ENCODE peak calls at places on chromosomes 5 and 9, in eight cellular contexts. One of them, this sample, is unnamed.

GRCh38 chr5:79759436-79759835 is 69.8 kb downstream of the CMYA5 start:
- DNase-seq in kidney tubule cell: peak
- DNase-seq in GM03348: peak
- DNase-seq in thoracic aorta: no peak
- DNase-seq in HFFc6: peak
- DNase-seq in stimulated activated CD4-positive, alpha-beta T cell treated with anti-CD3 and anti-CD28 coated beads, Interleukin-1b, Interleukin-23, amount 100 ng/mL, for 1 hour: no peak
- DNase-seq in activated T-cell treated with anti-CD3 and anti-CD28 coated beads for 24 hours: no peak
- DNase-seq in RWPE1: no peak
- DNase-seq in this sample: peak

GRCh38 chr9:112061152-112061740 is 113.9 kb downstream of the SUSD1 start:
- DNase-seq in kidney tubule cell: peak
- DNase-seq in GM03348: peak
- DNase-seq in thoracic aorta: peak
- DNase-seq in HFFc6: peak
- DNase-seq in stimulated activated CD4-positive, alpha-beta T cell treated with anti-CD3 and anti-CD28 coated beads, Interleukin-1b, Interleukin-23, amount 100 ng/mL, for 1 hour: no peak
- DNase-seq in activated T-cell treated with anti-CD3 and anti-CD28 coated beads for 24 hours: no peak
- DNase-seq in RWPE1: peak
- DNase-seq in this sample: peak

GRCh38 chr5:119435436-119436132 is 16.7 kb upstream of the HSD17B4 start:
- DNase-seq in kidney tubule cell: peak
- DNase-seq in GM03348: peak
- DNase-seq in thoracic aorta: no peak
- DNase-seq in HFFc6: no peak
- DNase-seq in stimulated activated CD4-positive, alpha-beta T cell treated with anti-CD3 and anti-CD28 coated beads, Interleukin-1b, Interleukin-23, amount 100 ng/mL, for 1 hour: peak
- DNase-seq in activated T-cell treated with anti-CD3 and anti-CD28 coated beads for 24 hours: peak
- DNase-seq in RWPE1: no peak
- DNase-seq in this sample: peak

GRCh38 chr9:136806631-136807201 is 1.0 kb upstream of the RABL6 start:
- DNase-seq in kidney tubule cell: no peak
- DNase-seq in GM03348: no peak
- DNase-seq in thoracic aorta: no peak
- DNase-seq in HFFc6: no peak
- DNase-seq in stimulated activated CD4-positive, alpha-beta T cell treated with anti-CD3 and anti-CD28 coated beads, Interleukin-1b, Interleukin-23, amount 100 ng/mL, for 1 hour: no peak
- DNase-seq in activated T-cell treated with anti-CD3 and anti-CD28 coated beads for 24 hours: no peak
- DNase-seq in RWPE1: no peak
- DNase-seq in this sample: no peak

GRCh38 chr5:103259705-103260355 is 1.3 kb downstream of the MACIR start:
- DNase-seq in kidney tubule cell: peak
- DNase-seq in GM03348: peak
- DNase-seq in thoracic aorta: no peak
- DNase-seq in HFFc6: no peak
- DNase-seq in stimulated activated CD4-positive, alpha-beta T cell treated with anti-CD3 and anti-CD28 coated beads, Interleukin-1b, Interleukin-23, amount 100 ng/mL, for 1 hour: no peak
- DNase-seq in activated T-cell treated with anti-CD3 and anti-CD28 coated beads for 24 hours: no peak
- DNase-seq in RWPE1: peak
- DNase-seq in this sample: peak

GRCh38 chr9:13688990-13689600 is 409.6 kb upstream of the MPDZ start:
- DNase-seq in kidney tubule cell: peak
- DNase-seq in GM03348: peak
- DNase-seq in thoracic aorta: no peak
- DNase-seq in HFFc6: no peak
- DNase-seq in stimulated activated CD4-positive, alpha-beta T cell treated with anti-CD3 and anti-CD28 coated beads, Interleukin-1b, Interleukin-23, amount 100 ng/mL, for 1 hour: no peak
- DNase-seq in activated T-cell treated with anti-CD3 and anti-CD28 coated beads for 24 hours: no peak
- DNase-seq in RWPE1: no peak
- DNase-seq in this sample: no peak

GRCh38 chr5:38434981-38435710 is 121.3 kb downstream of the LIFR start:
- DNase-seq in kidney tubule cell: no peak
- DNase-seq in GM03348: peak
- DNase-seq in thoracic aorta: no peak
- DNase-seq in HFFc6: peak
- DNase-seq in stimulated activated CD4-positive, alpha-beta T cell treated with anti-CD3 and anti-CD28 coated beads, Interleukin-1b, Interleukin-23, amount 100 ng/mL, for 1 hour: no peak
- DNase-seq in activated T-cell treated with anti-CD3 and anti-CD28 coated beads for 24 hours: no peak
- DNase-seq in RWPE1: no peak
- DNase-seq in this sample: peak

GRCh38 chr5:440413-441180 is 2.4 kb upstream of the EXOC3 start:
- DNase-seq in kidney tubule cell: no peak
- DNase-seq in GM03348: no peak
- DNase-seq in thoracic aorta: no peak
- DNase-seq in HFFc6: no peak
- DNase-seq in stimulated activated CD4-positive, alpha-beta T cell treated with anti-CD3 and anti-CD28 coated beads, Interleukin-1b, Interleukin-23, amount 100 ng/mL, for 1 hour: no peak
- DNase-seq in activated T-cell treated with anti-CD3 and anti-CD28 coated beads for 24 hours: no peak
- DNase-seq in RWPE1: no peak
- DNase-seq in this sample: no peak

GRCh38 chr5:172454355-172455086 is at the start of gene SH3PXD2B:
- DNase-seq in kidney tubule cell: peak
- DNase-seq in GM03348: peak
- DNase-seq in thoracic aorta: no peak
- DNase-seq in HFFc6: peak
- DNase-seq in stimulated activated CD4-positive, alpha-beta T cell treated with anti-CD3 and anti-CD28 coated beads, Interleukin-1b, Interleukin-23, amount 100 ng/mL, for 1 hour: no peak
- DNase-seq in activated T-cell treated with anti-CD3 and anti-CD28 coated beads for 24 hours: no peak
- DNase-seq in RWPE1: peak
- DNase-seq in this sample: peak

GRCh38 chr9:22643541-22643940 is 196.9 kb downstream of the DMRTA1 start:
- DNase-seq in kidney tubule cell: no peak
- DNase-seq in GM03348: no peak
- DNase-seq in thoracic aorta: no peak
- DNase-seq in HFFc6: no peak
- DNase-seq in stimulated activated CD4-positive, alpha-beta T cell treated with anti-CD3 and anti-CD28 coated beads, Interleukin-1b, Interleukin-23, amount 100 ng/mL, for 1 hour: no peak
- DNase-seq in activated T-cell treated with anti-CD3 and anti-CD28 coated beads for 24 hours: no peak
- DNase-seq in RWPE1: no peak
- DNase-seq in this sample: peak

GRCh38 chr9:33868430-33869000 is 51.6 kb downstream of the UBE2R2 start:
- DNase-seq in kidney tubule cell: no peak
- DNase-seq in GM03348: peak
- DNase-seq in thoracic aorta: no peak
- DNase-seq in HFFc6: no peak
- DNase-seq in stimulated activated CD4-positive, alpha-beta T cell treated with anti-CD3 and anti-CD28 coated beads, Interleukin-1b, Interleukin-23, amount 100 ng/mL, for 1 hour: no peak
- DNase-seq in activated T-cell treated with anti-CD3 and anti-CD28 coated beads for 24 hours: no peak
- DNase-seq in RWPE1: no peak
- DNase-seq in this sample: peak

GRCh38 chr5:102600964-102601363 is 102.2 kb upstream of the SLCO6A1 start:
- DNase-seq in kidney tubule cell: peak
- DNase-seq in GM03348: no peak
- DNase-seq in thoracic aorta: no peak
- DNase-seq in HFFc6: no peak
- DNase-seq in stimulated activated CD4-positive, alpha-beta T cell treated with anti-CD3 and anti-CD28 coated beads, Interleukin-1b, Interleukin-23, amount 100 ng/mL, for 1 hour: no peak
- DNase-seq in activated T-cell treated with anti-CD3 and anti-CD28 coated beads for 24 hours: no peak
- DNase-seq in RWPE1: no peak
- DNase-seq in this sample: no peak

GRCh38 chr5:174834081-174834480 is 109.7 kb downstream of the MSX2 start:
- DNase-seq in kidney tubule cell: no peak
- DNase-seq in GM03348: no peak
- DNase-seq in thoracic aorta: no peak
- DNase-seq in HFFc6: no peak
- DNase-seq in stimulated activated CD4-positive, alpha-beta T cell treated with anti-CD3 and anti-CD28 coated beads, Interleukin-1b, Interleukin-23, amount 100 ng/mL, for 1 hour: no peak
- DNase-seq in activated T-cell treated with anti-CD3 and anti-CD28 coated beads for 24 hours: no peak
- DNase-seq in RWPE1: no peak
- DNase-seq in this sample: no peak

GRCh38 chr9:13387668-13388124 is 108.2 kb upstream of the MPDZ start:
- DNase-seq in kidney tubule cell: no peak
- DNase-seq in GM03348: no peak
- DNase-seq in thoracic aorta: no peak
- DNase-seq in HFFc6: no peak
- DNase-seq in stimulated activated CD4-positive, alpha-beta T cell treated with anti-CD3 and anti-CD28 coated beads, Interleukin-1b, Interleukin-23, amount 100 ng/mL, for 1 hour: no peak
- DNase-seq in activated T-cell treated with anti-CD3 and anti-CD28 coated beads for 24 hours: no peak
- DNase-seq in RWPE1: no peak
- DNase-seq in this sample: no peak

GRCh38 chr5:5135957-5136676 is 4.0 kb upstream of the ADAMTS16 start:
- DNase-seq in kidney tubule cell: peak
- DNase-seq in GM03348: no peak
- DNase-seq in thoracic aorta: no peak
- DNase-seq in HFFc6: peak
- DNase-seq in stimulated activated CD4-positive, alpha-beta T cell treated with anti-CD3 and anti-CD28 coated beads, Interleukin-1b, Interleukin-23, amount 100 ng/mL, for 1 hour: no peak
- DNase-seq in activated T-cell treated with anti-CD3 and anti-CD28 coated beads for 24 hours: no peak
- DNase-seq in RWPE1: no peak
- DNase-seq in this sample: no peak

GRCh38 chr5:57383093-57383861 is 99.3 kb downstream of the ACTBL2 start:
- DNase-seq in kidney tubule cell: peak
- DNase-seq in GM03348: peak
- DNase-seq in thoracic aorta: peak
- DNase-seq in HFFc6: peak
- DNase-seq in stimulated activated CD4-positive, alpha-beta T cell treated with anti-CD3 and anti-CD28 coated beads, Interleukin-1b, Interleukin-23, amount 100 ng/mL, for 1 hour: no peak
- DNase-seq in activated T-cell treated with anti-CD3 and anti-CD28 coated beads for 24 hours: peak
- DNase-seq in RWPE1: peak
- DNase-seq in this sample: peak

GRCh38 chr5:56737918-56738606 is 77.3 kb upstream of the MAP3K1 start:
- DNase-seq in kidney tubule cell: no peak
- DNase-seq in GM03348: no peak
- DNase-seq in thoracic aorta: no peak
- DNase-seq in HFFc6: no peak
- DNase-seq in stimulated activated CD4-positive, alpha-beta T cell treated with anti-CD3 and anti-CD28 coated beads, Interleukin-1b, Interleukin-23, amount 100 ng/mL, for 1 hour: no peak
- DNase-seq in activated T-cell treated with anti-CD3 and anti-CD28 coated beads for 24 hours: no peak
- DNase-seq in RWPE1: no peak
- DNase-seq in this sample: no peak

GRCh38 chr5:157559301-157559700 is 16.3 kb downstream of the ADAM19 start:
- DNase-seq in kidney tubule cell: peak
- DNase-seq in GM03348: peak
- DNase-seq in thoracic aorta: no peak
- DNase-seq in HFFc6: peak
- DNase-seq in stimulated activated CD4-positive, alpha-beta T cell treated with anti-CD3 and anti-CD28 coated beads, Interleukin-1b, Interleukin-23, amount 100 ng/mL, for 1 hour: no peak
- DNase-seq in activated T-cell treated with anti-CD3 and anti-CD28 coated beads for 24 hours: no peak
- DNase-seq in RWPE1: peak
- DNase-seq in this sample: peak

GRCh38 chr9:90444609-90445008 is 198.0 kb downstream of the DIRAS2 start:
- DNase-seq in kidney tubule cell: no peak
- DNase-seq in GM03348: no peak
- DNase-seq in thoracic aorta: no peak
- DNase-seq in HFFc6: no peak
- DNase-seq in stimulated activated CD4-positive, alpha-beta T cell treated with anti-CD3 and anti-CD28 coated beads, Interleukin-1b, Interleukin-23, amount 100 ng/mL, for 1 hour: no peak
- DNase-seq in activated T-cell treated with anti-CD3 and anti-CD28 coated beads for 24 hours: no peak
- DNase-seq in RWPE1: no peak
- DNase-seq in this sample: no peak

GRCh38 chr9:128254362-128254761 is 21.4 kb downstream of the GOLGA2 start:
- DNase-seq in kidney tubule cell: no peak
- DNase-seq in GM03348: no peak
- DNase-seq in thoracic aorta: no peak
- DNase-seq in HFFc6: no peak
- DNase-seq in stimulated activated CD4-positive, alpha-beta T cell treated with anti-CD3 and anti-CD28 coated beads, Interleukin-1b, Interleukin-23, amount 100 ng/mL, for 1 hour: no peak
- DNase-seq in activated T-cell treated with anti-CD3 and anti-CD28 coated beads for 24 hours: no peak
- DNase-seq in RWPE1: no peak
- DNase-seq in this sample: no peak

GRCh38 chr9:112997236-112997941 is 14.6 kb downstream of the ZNF883 start:
- DNase-seq in kidney tubule cell: no peak
- DNase-seq in GM03348: no peak
- DNase-seq in thoracic aorta: no peak
- DNase-seq in HFFc6: no peak
- DNase-seq in stimulated activated CD4-positive, alpha-beta T cell treated with anti-CD3 and anti-CD28 coated beads, Interleukin-1b, Interleukin-23, amount 100 ng/mL, for 1 hour: no peak
- DNase-seq in activated T-cell treated with anti-CD3 and anti-CD28 coated beads for 24 hours: no peak
- DNase-seq in RWPE1: no peak
- DNase-seq in this sample: no peak

GRCh38 chr5:170303564-170303963 is 6.0 kb upstream of the LCP2 start:
- DNase-seq in kidney tubule cell: no peak
- DNase-seq in GM03348: no peak
- DNase-seq in thoracic aorta: no peak
- DNase-seq in HFFc6: no peak
- DNase-seq in stimulated activated CD4-positive, alpha-beta T cell treated with anti-CD3 and anti-CD28 coated beads, Interleukin-1b, Interleukin-23, amount 100 ng/mL, for 1 hour: no peak
- DNase-seq in activated T-cell treated with anti-CD3 and anti-CD28 coated beads for 24 hours: no peak
- DNase-seq in RWPE1: no peak
- DNase-seq in this sample: no peak

GRCh38 chr9:93588641-93589609 is 12.5 kb downstream of the PHF2 start:
- DNase-seq in kidney tubule cell: peak
- DNase-seq in GM03348: peak
- DNase-seq in thoracic aorta: no peak
- DNase-seq in HFFc6: no peak
- DNase-seq in stimulated activated CD4-positive, alpha-beta T cell treated with anti-CD3 and anti-CD28 coated beads, Interleukin-1b, Interleukin-23, amount 100 ng/mL, for 1 hour: no peak
- DNase-seq in activated T-cell treated with anti-CD3 and anti-CD28 coated beads for 24 hours: no peak
- DNase-seq in RWPE1: no peak
- DNase-seq in this sample: no peak

GRCh38 chr9:134218230-134218629 is 53.9 kb upstream of the RNU6ATAC start:
- DNase-seq in kidney tubule cell: no peak
- DNase-seq in GM03348: no peak
- DNase-seq in thoracic aorta: no peak
- DNase-seq in HFFc6: no peak
- DNase-seq in stimulated activated CD4-positive, alpha-beta T cell treated with anti-CD3 and anti-CD28 coated beads, Interleukin-1b, Interleukin-23, amount 100 ng/mL, for 1 hour: no peak
- DNase-seq in activated T-cell treated with anti-CD3 and anti-CD28 coated beads for 24 hours: no peak
- DNase-seq in RWPE1: no peak
- DNase-seq in this sample: no peak

GRCh38 chr5:58459860-58460726 is at the start of gene PLK2:
- DNase-seq in kidney tubule cell: peak
- DNase-seq in GM03348: peak
- DNase-seq in thoracic aorta: peak
- DNase-seq in HFFc6: peak
- DNase-seq in stimulated activated CD4-positive, alpha-beta T cell treated with anti-CD3 and anti-CD28 coated beads, Interleukin-1b, Interleukin-23, amount 100 ng/mL, for 1 hour: peak
- DNase-seq in activated T-cell treated with anti-CD3 and anti-CD28 coated beads for 24 hours: peak
- DNase-seq in RWPE1: peak
- DNase-seq in this sample: peak

GRCh38 chr5:134077926-134078580 is 36.4 kb upstream of the TCF7 start:
- DNase-seq in kidney tubule cell: no peak
- DNase-seq in GM03348: no peak
- DNase-seq in thoracic aorta: no peak
- DNase-seq in HFFc6: no peak
- DNase-seq in stimulated activated CD4-positive, alpha-beta T cell treated with anti-CD3 and anti-CD28 coated beads, Interleukin-1b, Interleukin-23, amount 100 ng/mL, for 1 hour: no peak
- DNase-seq in activated T-cell treated with anti-CD3 and anti-CD28 coated beads for 24 hours: no peak
- DNase-seq in RWPE1: no peak
- DNase-seq in this sample: no peak

GRCh38 chr5:149239917-149240316 is 31.7 kb upstream of the AFAP1L1 start:
- DNase-seq in kidney tubule cell: no peak
- DNase-seq in GM03348: no peak
- DNase-seq in thoracic aorta: no peak
- DNase-seq in HFFc6: no peak
- DNase-seq in stimulated activated CD4-positive, alpha-beta T cell treated with anti-CD3 and anti-CD28 coated beads, Interleukin-1b, Interleukin-23, amount 100 ng/mL, for 1 hour: no peak
- DNase-seq in activated T-cell treated with anti-CD3 and anti-CD28 coated beads for 24 hours: no peak
- DNase-seq in RWPE1: no peak
- DNase-seq in this sample: no peak

GRCh38 chr9:116450378-116451139 is 236.5 kb upstream of the TRIM32 start:
- DNase-seq in kidney tubule cell: peak
- DNase-seq in GM03348: peak
- DNase-seq in thoracic aorta: peak
- DNase-seq in HFFc6: peak
- DNase-seq in stimulated activated CD4-positive, alpha-beta T cell treated with anti-CD3 and anti-CD28 coated beads, Interleukin-1b, Interleukin-23, amount 100 ng/mL, for 1 hour: no peak
- DNase-seq in activated T-cell treated with anti-CD3 and anti-CD28 coated beads for 24 hours: no peak
- DNase-seq in RWPE1: no peak
- DNase-seq in this sample: no peak

GRCh38 chr9:121322737-121323448 is 47.2 kb downstream of the STOM start:
- DNase-seq in kidney tubule cell: no peak
- DNase-seq in GM03348: no peak
- DNase-seq in thoracic aorta: no peak
- DNase-seq in HFFc6: no peak
- DNase-seq in stimulated activated CD4-positive, alpha-beta T cell treated with anti-CD3 and anti-CD28 coated beads, Interleukin-1b, Interleukin-23, amount 100 ng/mL, for 1 hour: no peak
- DNase-seq in activated T-cell treated with anti-CD3 and anti-CD28 coated beads for 24 hours: no peak
- DNase-seq in RWPE1: no peak
- DNase-seq in this sample: no peak

GRCh38 chr9:135584371-135584770 is 22.8 kb downstream of the PAEP start:
- DNase-seq in kidney tubule cell: no peak
- DNase-seq in GM03348: no peak
- DNase-seq in thoracic aorta: no peak
- DNase-seq in HFFc6: no peak
- DNase-seq in stimulated activated CD4-positive, alpha-beta T cell treated with anti-CD3 and anti-CD28 coated beads, Interleukin-1b, Interleukin-23, amount 100 ng/mL, for 1 hour: no peak
- DNase-seq in activated T-cell treated with anti-CD3 and anti-CD28 coated beads for 24 hours: no peak
- DNase-seq in RWPE1: no peak
- DNase-seq in this sample: peak

GRCh38 chr5:172849636-172850453 is 15.8 kb downstream of the ERGIC1 start:
- DNase-seq in kidney tubule cell: peak
- DNase-seq in GM03348: no peak
- DNase-seq in thoracic aorta: no peak
- DNase-seq in HFFc6: no peak
- DNase-seq in stimulated activated CD4-positive, alpha-beta T cell treated with anti-CD3 and anti-CD28 coated beads, Interleukin-1b, Interleukin-23, amount 100 ng/mL, for 1 hour: no peak
- DNase-seq in activated T-cell treated with anti-CD3 and anti-CD28 coated beads for 24 hours: no peak
- DNase-seq in RWPE1: peak
- DNase-seq in this sample: peak

GRCh38 chr5:154309361-154309725 is 118.8 kb downstream of the GALNT10 start:
- DNase-seq in kidney tubule cell: peak
- DNase-seq in GM03348: peak
- DNase-seq in thoracic aorta: no peak
- DNase-seq in HFFc6: peak
- DNase-seq in stimulated activated CD4-positive, alpha-beta T cell treated with anti-CD3 and anti-CD28 coated beads, Interleukin-1b, Interleukin-23, amount 100 ng/mL, for 1 hour: no peak
- DNase-seq in activated T-cell treated with anti-CD3 and anti-CD28 coated beads for 24 hours: no peak
- DNase-seq in RWPE1: no peak
- DNase-seq in this sample: peak

GRCh38 chr9:16136961-16137360 is 584.1 kb downstream of the CCDC171 start:
- DNase-seq in kidney tubule cell: no peak
- DNase-seq in GM03348: peak
- DNase-seq in thoracic aorta: no peak
- DNase-seq in HFFc6: peak
- DNase-seq in stimulated activated CD4-positive, alpha-beta T cell treated with anti-CD3 and anti-CD28 coated beads, Interleukin-1b, Interleukin-23, amount 100 ng/mL, for 1 hour: no peak
- DNase-seq in activated T-cell treated with anti-CD3 and anti-CD28 coated beads for 24 hours: no peak
- DNase-seq in RWPE1: no peak
- DNase-seq in this sample: peak

GRCh38 chr5:92662741-92663140 is 918.3 kb downstream of the NR2F1-AS1 start:
- DNase-seq in kidney tubule cell: no peak
- DNase-seq in GM03348: no peak
- DNase-seq in thoracic aorta: no peak
- DNase-seq in HFFc6: no peak
- DNase-seq in stimulated activated CD4-positive, alpha-beta T cell treated with anti-CD3 and anti-CD28 coated beads, Interleukin-1b, Interleukin-23, amount 100 ng/mL, for 1 hour: no peak
- DNase-seq in activated T-cell treated with anti-CD3 and anti-CD28 coated beads for 24 hours: no peak
- DNase-seq in RWPE1: no peak
- DNase-seq in this sample: no peak